ENCODE peak calls at places on chromosomes 11 and 22, in six cellular contexts. One of them, this sample, is unnamed.
A peak's percentile ranks its signal among the peaks of the same experiment; 100 is the strongest.

GRCh38 chr11:47186937-47187681 is 875 bp upstream of the PACSIN3 start:
- DNase-seq in fibroblast of lung: peak; percentile 48
- DNase-seq in heart left ventricle: peak; percentile 85
- DNase-seq in endodermal cell: peak; percentile 82
- DNase-seq in left ventricle myocardium inferior: peak; percentile 78
- DNase-seq in A549: peak; percentile 75
- DNase-seq in this sample: peak; percentile 64

GRCh38 chr11:73173755-73174494 is 31.8 kb upstream of the FCHSD2 start:
- DNase-seq in fibroblast of lung: no peak
- DNase-seq in heart left ventricle: peak; percentile 92
- DNase-seq in endodermal cell: no peak
- DNase-seq in left ventricle myocardium inferior: peak; percentile 81
- DNase-seq in A549: no peak
- DNase-seq in this sample: no peak

GRCh38 chr11:95764267-95764898 is 25.2 kb downstream of the FAM76B start:
- DNase-seq in fibroblast of lung: peak; percentile 55
- DNase-seq in heart left ventricle: no peak
- DNase-seq in endodermal cell: no peak
- DNase-seq in left ventricle myocardium inferior: no peak
- DNase-seq in A549: peak; percentile 45
- DNase-seq in this sample: peak; percentile 71

GRCh38 chr11:77126861-77127673 is 979 bp upstream of the MYO7A start:
- DNase-seq in fibroblast of lung: no peak
- DNase-seq in heart left ventricle: peak; percentile 72
- DNase-seq in endodermal cell: peak; percentile 88
- DNase-seq in left ventricle myocardium inferior: peak; percentile 51
- DNase-seq in A549: peak; percentile 36
- DNase-seq in this sample: peak; percentile 71

GRCh38 chr22:41177626-41178424 is 27.3 kb upstream of the L3MBTL2 start:
- DNase-seq in fibroblast of lung: no peak
- DNase-seq in heart left ventricle: no peak
- DNase-seq in endodermal cell: no peak
- DNase-seq in left ventricle myocardium inferior: no peak
- DNase-seq in A549: no peak
- DNase-seq in this sample: no peak

GRCh38 chr11:10807629-10808552 is 835 bp downstream of the EIF4G2 start:
- DNase-seq in fibroblast of lung: peak; percentile 54
- DNase-seq in heart left ventricle: peak; percentile 79
- DNase-seq in endodermal cell: peak; percentile 67
- DNase-seq in left ventricle myocardium inferior: peak; percentile 71
- DNase-seq in A549: peak; percentile 45
- DNase-seq in this sample: peak; percentile 67

GRCh38 chr22:48957311-48957986 is 870.2 kb downstream of the BRD1 start:
- DNase-seq in fibroblast of lung: no peak
- DNase-seq in heart left ventricle: no peak
- DNase-seq in endodermal cell: peak; percentile 24
- DNase-seq in left ventricle myocardium inferior: no peak
- DNase-seq in A549: no peak
- DNase-seq in this sample: no peak

GRCh38 chr11:111631666-111632039 is 29.4 kb downstream of the SIK2 start:
- DNase-seq in fibroblast of lung: peak; percentile 89
- DNase-seq in heart left ventricle: no peak
- DNase-seq in endodermal cell: no peak
- DNase-seq in left ventricle myocardium inferior: no peak
- DNase-seq in A549: no peak
- DNase-seq in this sample: peak; percentile 81

GRCh38 chr11:19311306-19312030 is 70.7 kb upstream of the E2F8 start:
- DNase-seq in fibroblast of lung: peak; percentile 13
- DNase-seq in heart left ventricle: peak; percentile 59
- DNase-seq in endodermal cell: peak; percentile 93
- DNase-seq in left ventricle myocardium inferior: peak; percentile 52
- DNase-seq in A549: peak; percentile 51
- DNase-seq in this sample: peak; percentile 80

GRCh38 chr11:118049771-118050170 is 27.1 kb upstream of the TMPRSS4 start:
- DNase-seq in fibroblast of lung: no peak
- DNase-seq in heart left ventricle: no peak
- DNase-seq in endodermal cell: no peak
- DNase-seq in left ventricle myocardium inferior: no peak
- DNase-seq in A549: no peak
- DNase-seq in this sample: no peak

GRCh38 chr22:20777420-20778177 is 3.7 kb downstream of the SERPIND1 start:
- DNase-seq in fibroblast of lung: peak; percentile 88
- DNase-seq in heart left ventricle: no peak
- DNase-seq in endodermal cell: no peak
- DNase-seq in left ventricle myocardium inferior: no peak
- DNase-seq in A549: peak; percentile 85
- DNase-seq in this sample: peak; percentile 88

GRCh38 chr22:48835857-48836672 is 991.6 kb downstream of the BRD1 start:
- DNase-seq in fibroblast of lung: no peak
- DNase-seq in heart left ventricle: no peak
- DNase-seq in endodermal cell: no peak
- DNase-seq in left ventricle myocardium inferior: no peak
- DNase-seq in A549: no peak
- DNase-seq in this sample: no peak

GRCh38 chr11:1029686-1030085 is 6.8 kb downstream of the MUC6 start:
- DNase-seq in fibroblast of lung: no peak
- DNase-seq in heart left ventricle: no peak
- DNase-seq in endodermal cell: peak; percentile 62
- DNase-seq in left ventricle myocardium inferior: no peak
- DNase-seq in A549: peak; percentile 36
- DNase-seq in this sample: no peak

GRCh38 chr22:46351131-46351735 is 15.7 kb downstream of the TRMU start:
- DNase-seq in fibroblast of lung: no peak
- DNase-seq in heart left ventricle: no peak
- DNase-seq in endodermal cell: no peak
- DNase-seq in left ventricle myocardium inferior: no peak
- DNase-seq in A549: no peak
- DNase-seq in this sample: no peak

GRCh38 chr11:122910775-122911174 is 28.2 kb downstream of the JHY start:
- DNase-seq in fibroblast of lung: peak; percentile 29
- DNase-seq in heart left ventricle: no peak
- DNase-seq in endodermal cell: no peak
- DNase-seq in left ventricle myocardium inferior: no peak
- DNase-seq in A549: peak; percentile 29
- DNase-seq in this sample: peak; percentile 16

GRCh38 chr22:42930810-42931420 is 73.8 kb upstream of the ARFGAP3 start:
- DNase-seq in fibroblast of lung: peak; percentile 56
- DNase-seq in heart left ventricle: peak; percentile 84
- DNase-seq in endodermal cell: peak; percentile 69
- DNase-seq in left ventricle myocardium inferior: peak; percentile 63
- DNase-seq in A549: peak; percentile 33
- DNase-seq in this sample: no peak

GRCh38 chr11:66011239-66011784 is 496 bp upstream of the CST6 start:
- DNase-seq in fibroblast of lung: peak; percentile 83
- DNase-seq in heart left ventricle: no peak
- DNase-seq in endodermal cell: peak; percentile 88
- DNase-seq in left ventricle myocardium inferior: no peak
- DNase-seq in A549: no peak
- DNase-seq in this sample: peak; percentile 41

DNA sequence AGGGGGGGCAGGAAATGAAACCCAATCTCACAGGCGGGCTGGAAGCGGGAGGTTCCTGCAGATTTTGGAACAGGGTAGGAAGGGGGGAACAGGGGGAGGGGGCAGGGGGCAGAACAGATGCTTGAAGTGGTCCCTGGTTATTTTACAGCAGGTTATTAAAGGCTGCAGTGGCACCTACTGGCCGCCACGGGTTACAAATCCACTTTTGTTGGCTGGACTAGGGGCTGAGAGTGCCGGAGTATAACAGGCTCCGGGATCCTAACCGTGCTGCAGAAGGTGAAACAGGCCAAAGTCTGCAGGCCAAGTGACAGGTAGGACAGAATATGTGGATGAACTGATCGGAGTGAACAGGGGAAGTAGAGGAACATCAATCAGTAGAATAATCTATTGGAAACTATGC is 2.5 kb downstream of the ROBO3 start:
- DNase-seq in fibroblast of lung: peak; percentile 24
- DNase-seq in heart left ventricle: no peak
- DNase-seq in endodermal cell: peak; percentile 79
- DNase-seq in left ventricle myocardium inferior: no peak
- DNase-seq in A549: peak; percentile 40
- DNase-seq in this sample: no peak
- TF ChIP-seq CTCF in fibroblast of lung: peak; percentile 46
- TF ChIP-seq CTCF in heart left ventricle: peak; percentile 42
- TF ChIP-seq CTCF in endodermal cell: peak; percentile 69
- TF ChIP-seq CTCF in left ventricle myocardium inferior: peak; percentile 60
- TF ChIP-seq CTCF in A549: peak; percentile 55
- TF ChIP-seq CTCF in this sample: peak; percentile 39

DNA sequence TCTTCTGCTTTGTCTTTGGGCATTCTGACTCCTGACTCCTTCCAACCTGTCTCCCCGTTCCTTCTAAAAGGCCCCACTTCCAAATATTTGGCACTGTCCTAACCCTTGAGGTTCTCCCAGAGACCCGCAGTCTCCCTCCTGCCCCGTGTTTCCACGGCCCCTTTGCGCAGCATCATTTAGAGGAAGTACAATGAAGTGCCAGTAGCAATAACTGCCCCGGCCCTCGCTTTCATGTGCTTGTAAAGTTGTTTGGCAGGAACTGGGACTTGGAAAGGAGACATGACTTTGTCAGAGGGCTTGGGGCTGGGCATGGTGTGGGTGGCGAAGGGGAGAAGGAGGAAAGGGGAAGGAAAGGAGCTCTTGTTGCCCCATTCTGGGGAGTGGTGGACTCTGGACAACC is 2.6 kb downstream of the CD44 start:
- DNase-seq in fibroblast of lung: no peak
- DNase-seq in heart left ventricle: peak; percentile 73
- DNase-seq in endodermal cell: no peak
- DNase-seq in left ventricle myocardium inferior: peak; percentile 39
- DNase-seq in A549: no peak
- DNase-seq in this sample: no peak
- H3K4me3 ChIP-seq in fibroblast of lung: peak overlapping the region; percentile 92
- H3K4me3 ChIP-seq in heart left ventricle: peak overlapping the region; percentile 62
- H3K4me3 ChIP-seq in endodermal cell: no peak overlapping the region
- H3K4me3 ChIP-seq in left ventricle myocardium inferior: peak overlapping the region; percentile 78
- H3K4me3 ChIP-seq in A549: peak overlapping the region; percentile 79
- H3K4me3 ChIP-seq in this sample: peak overlapping the region; percentile 59

GRCh38 chr11:68345776-68346728 is 33.7 kb downstream of the LRP5 start:
- DNase-seq in fibroblast of lung: no peak
- DNase-seq in heart left ventricle: peak; percentile 88
- DNase-seq in endodermal cell: no peak
- DNase-seq in left ventricle myocardium inferior: peak; percentile 82
- DNase-seq in A549: no peak
- DNase-seq in this sample: no peak
- TF ChIP-seq CTCF in fibroblast of lung: no peak
- TF ChIP-seq CTCF in heart left ventricle: no peak
- TF ChIP-seq CTCF in endodermal cell: no peak
- TF ChIP-seq CTCF in left ventricle myocardium inferior: no peak
- TF ChIP-seq CTCF in A549: no peak
- TF ChIP-seq CTCF in this sample: no peak

DNA sequence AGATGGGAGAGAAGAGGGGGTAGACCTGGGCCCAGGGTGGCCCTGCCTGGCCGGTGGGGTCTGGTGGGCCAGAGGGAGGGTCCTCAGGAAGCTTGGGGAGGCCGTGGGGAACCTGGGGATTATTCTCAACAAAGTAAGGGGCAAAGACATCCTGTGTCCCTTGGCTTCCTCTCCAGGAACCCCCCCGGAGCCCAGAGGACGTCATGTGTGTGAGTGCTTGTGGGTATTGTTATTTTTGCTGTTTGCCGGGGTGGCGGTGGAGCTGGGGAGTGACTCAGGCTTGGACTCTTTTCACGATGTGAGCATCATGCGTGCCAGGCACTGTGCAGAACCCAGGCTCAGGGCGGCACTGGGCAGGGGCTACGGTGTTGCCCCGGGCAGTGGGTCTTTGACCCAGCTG is 982 bp upstream of the SHANK3 start:
- DNase-seq in fibroblast of lung: peak; percentile 9
- DNase-seq in heart left ventricle: peak; percentile 58
- DNase-seq in endodermal cell: no peak
- DNase-seq in left ventricle myocardium inferior: no peak
- DNase-seq in A549: no peak
- DNase-seq in this sample: no peak
- H3K4me3 ChIP-seq in fibroblast of lung: no peak overlapping the region
- H3K4me3 ChIP-seq in heart left ventricle: peak overlapping the region; percentile 31
- H3K4me3 ChIP-seq in endodermal cell: no peak overlapping the region
- H3K4me3 ChIP-seq in left ventricle myocardium inferior: peak overlapping the region; percentile 43
- H3K4me3 ChIP-seq in A549: no peak overlapping the region
- H3K4me3 ChIP-seq in this sample: no peak overlapping the region

DNA sequence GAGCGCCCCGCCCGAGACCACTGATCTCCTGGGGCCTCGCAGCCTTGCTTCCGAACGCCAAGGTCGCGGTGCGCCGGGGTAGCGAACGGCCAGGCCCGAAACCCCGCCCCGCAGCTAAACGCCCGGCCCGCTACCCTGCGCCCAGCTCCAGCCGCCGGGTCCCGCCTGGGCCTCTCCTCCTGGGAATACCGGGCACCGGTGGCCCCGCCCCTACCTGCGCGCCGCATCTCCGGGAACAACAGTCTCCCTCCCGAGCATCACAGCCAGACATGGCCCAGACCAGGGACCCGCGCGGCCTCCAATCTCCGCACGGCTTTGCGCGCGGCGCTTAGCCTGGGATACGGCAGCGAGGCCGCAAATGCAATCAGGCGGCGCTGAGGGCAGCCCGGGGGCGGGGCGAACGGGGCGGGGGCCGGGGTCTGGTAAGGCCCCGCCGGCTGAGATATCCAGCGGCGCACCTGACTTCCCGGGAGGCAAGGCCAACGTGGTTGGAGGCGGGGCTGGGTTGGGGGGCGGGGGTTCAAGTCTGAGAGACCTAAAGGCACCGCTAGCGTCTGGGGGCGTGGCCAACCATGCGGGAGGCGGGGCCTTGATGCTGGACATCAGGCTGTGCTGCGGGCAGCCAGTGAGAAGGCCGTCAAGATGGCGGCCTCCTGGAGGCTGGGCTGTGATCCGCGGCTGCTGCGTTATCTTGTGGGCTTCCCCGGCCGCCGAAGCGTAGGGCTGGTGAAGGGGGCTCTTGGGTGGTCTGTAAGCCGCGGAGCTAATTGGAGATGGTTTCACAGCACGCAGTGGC is at the start of the genes APIP and PDHX:
- DNase-seq in fibroblast of lung: peak; percentile 98
- DNase-seq in heart left ventricle: peak; percentile 100
- DNase-seq in endodermal cell: peak; percentile 99
- DNase-seq in left ventricle myocardium inferior: peak; percentile 98
- DNase-seq in A549: peak; percentile 99
- DNase-seq in this sample: peak; percentile 98
- TF ChIP-seq CTCF in fibroblast of lung: no peak
- TF ChIP-seq CTCF in heart left ventricle: no peak
- TF ChIP-seq CTCF in endodermal cell: no peak
- TF ChIP-seq CTCF in left ventricle myocardium inferior: no peak
- TF ChIP-seq CTCF in A549: no peak
- TF ChIP-seq CTCF in this sample: no peak

DNA sequence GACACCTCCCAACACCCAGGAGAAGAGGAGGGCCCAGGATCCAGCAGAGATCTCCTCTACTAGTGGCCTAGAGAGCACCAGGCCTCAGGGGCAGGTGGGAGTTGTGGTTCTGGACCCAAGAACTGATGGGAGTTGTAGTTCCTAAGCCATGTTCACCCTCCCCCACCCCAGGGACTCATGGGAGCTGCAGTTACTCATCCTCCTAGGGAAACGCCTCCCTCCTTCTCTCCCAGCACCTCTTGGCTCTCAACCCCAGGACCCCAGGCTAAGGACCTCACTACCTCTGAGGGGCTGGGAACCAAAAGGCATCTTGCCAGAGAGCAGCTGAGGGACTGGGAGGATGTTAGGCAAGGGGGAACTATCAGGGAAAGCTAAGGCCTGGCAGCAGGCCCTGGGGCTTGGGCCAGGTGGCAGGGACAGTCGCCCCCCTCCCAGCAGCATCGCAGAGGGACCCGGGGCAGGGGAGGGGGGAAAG is 28.8 kb downstream of the SLC22A12 start:
- DNase-seq in fibroblast of lung: peak; percentile 43
- DNase-seq in heart left ventricle: peak; percentile 42
- DNase-seq in endodermal cell: peak; percentile 83
- DNase-seq in left ventricle myocardium inferior: no peak
- DNase-seq in A549: peak; percentile 44
- DNase-seq in this sample: peak; percentile 54
- H3K4me3 ChIP-seq in fibroblast of lung: no peak overlapping the region
- H3K4me3 ChIP-seq in heart left ventricle: no peak overlapping the region
- H3K4me3 ChIP-seq in endodermal cell: no peak overlapping the region
- H3K4me3 ChIP-seq in left ventricle myocardium inferior: no peak overlapping the region
- H3K4me3 ChIP-seq in A549: no peak overlapping the region
- H3K4me3 ChIP-seq in this sample: no peak overlapping the region